ENCODE peak calls at places on chromosomes 16 and 17, in ten cellular contexts. U, H, M, W, N, T, D, R, E and B are unnamed samples.

GRCh38 chr17:79055197-79055596 is 19.4 kb upstream of the ENGASE start:
- DNase-seq in U (no peak), T (no peak), M (no peak), R (no peak), W (peak; percentile 14), H (no peak), D (no peak), N (no peak), E (no peak), B (no peak)

GRCh38 chr17:79232957-79233356 is 158.3 kb downstream of the ENGASE start:
- DNase-seq in D (no peak), N (no peak), H (no peak), T (no peak), R (no peak), E (no peak), W (no peak), M (no peak), U (no peak), B (no peak)

GRCh38 chr16:57194512-57194911 is 8.4 kb downstream of the RSPRY1 start:
- DNase-seq in D (no peak), T (no peak), R (no peak), M (no peak), U (no peak), H (no peak), W (no peak), N (no peak), E (no peak), B (no peak)

GRCh38 chr16:85402910-85403692 is 210.0 kb upstream of the GSE1 start:
- DNase-seq in D (no peak), R (peak; percentile 75), T (no peak), W (peak; percentile 77), U (no peak), H (no peak), M (peak; percentile 36), N (no peak), E (peak; percentile 48), B (peak; percentile 45)

GRCh38 chr16:53523971-53524548 is 21.1 kb upstream of the AKTIP start:
- DNase-seq in N (no peak), R (no peak), D (no peak), H (no peak), U (no peak), E (no peak), W (no peak), T (no peak), M (no peak), B (no peak)

GRCh38 chr16:49748322-49748721 is 107.6 kb downstream of the ZNF423 start:
- DNase-seq in H (no peak), U (no peak), E (peak; percentile 27), N (no peak), M (peak; percentile 52), T (no peak), W (peak; percentile 59), D (no peak), R (peak; percentile 32), B (no peak)

GRCh38 chr16:24538756-24539294 is 541 bp upstream of the RBBP6 start:
- DNase-seq in R (no peak), E (no peak), H (no peak), T (no peak), N (no peak), D (no peak), M (no peak), U (no peak), W (no peak), B (no peak)

GRCh38 chr17:82214012-82214628 is 1.5 kb upstream of the CCDC57 start:
- DNase-seq in N (no peak), U (no peak), D (no peak), M (no peak), E (no peak), R (no peak), H (no peak), T (no peak), W (no peak), B (no peak)

GRCh38 chr17:43814714-43815113 is 18.2 kb downstream of the MPP3 start:
- DNase-seq in R (no peak), U (no peak), H (no peak), T (no peak), M (no peak), W (no peak), N (no peak), D (no peak), E (no peak), B (no peak)

GRCh38 chr16:89045181-89045815 is 48.4 kb upstream of the ACSF3 start:
- DNase-seq in U (no peak), D (no peak), M (no peak), H (no peak), W (peak; percentile 30), N (no peak), E (peak; percentile 4), T (no peak), R (no peak), B (no peak)

GRCh38 chr16:1960665-1961630 is 1.6 kb downstream of the NDUFB10 start:
- DNase-seq in N (no peak), D (peak; percentile 32), U (no peak), W (no peak), M (no peak), T (no peak), H (no peak), R (no peak), E (no peak), B (no peak)

GRCh38 chr17:48382989-48383388 is 47.0 kb downstream of the SKAP1 start:
- DNase-seq in M (no peak), R (no peak), H (no peak), E (no peak), U (no peak), N (no peak), D (no peak), W (no peak), T (no peak), B (no peak)

GRCh38 chr17:48378696-48379095 is 51.3 kb downstream of the SKAP1 start:
- DNase-seq in E (no peak), D (no peak), R (no peak), M (no peak), W (no peak), T (no peak), U (no peak), H (no peak), N (no peak), B (no peak)

GRCh38 chr17:48385303-48385702 is 44.7 kb downstream of the SKAP1 start:
- DNase-seq in H (no peak), E (no peak), D (no peak), U (no peak), N (no peak), R (no peak), M (no peak), W (no peak), T (no peak), B (no peak)

GRCh38 chr17:48388955-48389764 is 40.9 kb downstream of the SKAP1 start:
- DNase-seq in H (no peak), E (no peak), N (no peak), R (no peak), T (no peak), U (no peak), D (no peak), W (no peak), M (no peak), B (no peak)

GRCh38 chr17:48384164-48384563 is 45.9 kb downstream of the SKAP1 start:
- DNase-seq in N (no peak), D (no peak), U (no peak), T (no peak), E (no peak), H (no peak), W (no peak), M (no peak), R (no peak), B (no peak)
- H3K27me3 ChIP-seq in N (no peaks in the 10 kb centered on the region), D (no peaks in the 10 kb centered on the region), U (peaks cover 3% of the 10 kb centered on the region), T (no peaks in the 10 kb centered on the region), E (peaks cover 21% of the 10 kb centered on the region), H (peaks cover 57% of the 10 kb centered on the region), W (no peaks in the 10 kb centered on the region), M (no peaks in the 10 kb centered on the region), R (peaks cover 33% of the 10 kb centered on the region), B (peaks cover 66% of the 10 kb centered on the region)

GRCh38 chr16:14501331-14502255 is 128.5 kb downstream of the PARN start:
- DNase-seq in W (peak; percentile 92), E (peak; percentile 90), H (peak; percentile 85), N (no peak), D (no peak), T (no peak), M (peak; percentile 92), R (peak; percentile 84), U (peak; percentile 94), B (peak; percentile 86)
- H3K27ac ChIP-seq in W (peak overlapping the region; percentile 79), E (peak overlapping the region; percentile 88), H (peak overlapping the region; percentile 70), N (no peak overlapping the region), D (no peak overlapping the region), T (no peak overlapping the region), M (no peak overlapping the region), R (peak overlapping the region; percentile 69), U (peak overlapping the region; percentile 57), B (peak overlapping the region; percentile 53)

DNA sequence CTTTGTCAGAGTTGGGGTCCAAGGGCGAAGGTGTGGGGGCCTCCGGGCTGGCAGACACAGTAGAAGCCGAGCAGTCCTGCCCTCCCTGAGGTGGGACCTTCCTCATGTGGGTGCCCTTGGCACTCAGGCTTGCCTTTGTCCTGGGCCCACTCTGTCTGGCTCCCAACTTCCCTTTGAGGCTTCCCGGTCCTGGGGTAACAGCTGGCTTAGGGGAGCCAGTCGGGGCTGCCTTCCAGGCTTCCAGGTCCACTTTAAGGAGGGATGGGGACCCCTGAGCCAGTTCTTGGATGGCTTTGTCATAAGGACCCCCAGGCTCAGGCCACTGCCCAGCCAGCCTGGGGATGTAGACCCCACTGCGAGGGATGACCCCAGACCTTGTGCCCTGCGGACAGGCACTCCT is 7.8 kb downstream of the GAS2L2 start:
- DNase-seq in E (no peak), U (no peak), R (no peak), H (no peak), N (no peak), D (no peak), M (no peak), W (no peak), T (no peak), B (peak; percentile 40)
- H3K27me3 ChIP-seq in E (no peaks in the 10 kb centered on the region), U (peaks cover 6% of the 10 kb centered on the region), R (peaks cover 29% of the 10 kb centered on the region), H (peaks cover 35% of the 10 kb centered on the region), N (peaks cover 24% of the 10 kb centered on the region), D (peaks cover 17% of the 10 kb centered on the region), M (no peaks in the 10 kb centered on the region), W (no peaks in the 10 kb centered on the region), T (peaks cover 39% of the 10 kb centered on the region), B (peaks cover 65% of the 10 kb centered on the region)

GRCh38 chr16:82699711-82700495 is 73.1 kb downstream of the CDH13 start:
- DNase-seq in M (no peak), R (peak; percentile 53), E (no peak), H (no peak), U (peak; percentile 41), W (peak; percentile 52), D (no peak), N (no peak), T (no peak), B (no peak)

GRCh38 chr16:82695806-82696205 is 69.0 kb downstream of the CDH13 start:
- DNase-seq in W (no peak), T (no peak), R (no peak), U (no peak), E (no peak), M (no peak), D (no peak), H (no peak), N (no peak), B (no peak)

GRCh38 chr16:82700541-82701240 is 73.9 kb downstream of the CDH13 start:
- DNase-seq in D (no peak), U (no peak), N (no peak), W (no peak), T (no peak), E (no peak), M (no peak), R (no peak), H (no peak), B (no peak)

GRCh38 chr16:82701302-82702022 is 74.7 kb downstream of the CDH13 start:
- DNase-seq in T (no peak), M (no peak), N (no peak), R (no peak), D (no peak), U (no peak), W (no peak), E (no peak), H (no peak), B (no peak)

GRCh38 chr16:82699262-82699661 is 72.5 kb downstream of the CDH13 start:
- DNase-seq in H (no peak), R (no peak), E (no peak), U (no peak), T (no peak), M (no peak), N (no peak), D (no peak), W (no peak), B (no peak)
- H3K27ac ChIP-seq in H (peak overlapping the region; percentile 45), R (peak overlapping the region; percentile 85), E (peak overlapping the region; percentile 76), U (peak overlapping the region; percentile 3), T (no peak overlapping the region), M (no peak overlapping the region), N (no peak overlapping the region), D (no peak overlapping the region), W (peak overlapping the region; percentile 99), B (no peak overlapping the region)